ENCODE peak calls at places on chromosomes 7 and 10, in eight cellular contexts. G is G401, R is colonic mucosa, M is epithelial cell of esophagus, V is cardiac fibroblast, E is astrocyte of the spinal cord, Z is NAMALWA, O is NCI-H2107. Y is an unnamed sample.

GRCh38 chr10:121873236-121873635 is 54.6 kb downstream of the ATE1 start:
- DNase-seq in G (no peak), R (no peak), M (peak), V (no peak), E (no peak), Z (no peak), O (no peak), Y (no peak)

GRCh38 chr7:100856871-100857282 is 4.4 kb downstream of the SLC12A9 start:
- DNase-seq in G (no peak), R (no peak), M (no peak), V (no peak), E (no peak), Z (no peak), O (no peak), Y (no peak)

GRCh38 chr7:151039850-151040548 is 8.3 kb upstream of the ASIC3 start:
- DNase-seq in G (no peak), R (no peak), M (no peak), V (no peak), E (no peak), Z (no peak), O (no peak), Y (no peak)

GRCh38 chr10:88198023-88198422 is 334.6 kb downstream of the PTEN start:
- DNase-seq in G (no peak), R (no peak), M (peak), V (no peak), E (no peak), Z (no peak), O (no peak), Y (no peak)

GRCh38 chr10:11687357-11687771 is 54.8 kb upstream of the ECHDC3 start:
- DNase-seq in G (no peak), R (no peak), M (peak), V (no peak), E (no peak), Z (no peak), O (no peak), Y (no peak)

GRCh38 chr10:52961298-52961697 is 188.7 kb upstream of the MBL2 start:
- DNase-seq in G (no peak), R (no peak), M (no peak), V (no peak), E (no peak), Z (no peak), O (no peak), Y (no peak)

GRCh38 chr10:12784646-12785045 is 216.9 kb downstream of the CCDC3 start:
- DNase-seq in G (no peak), R (no peak), M (no peak), V (no peak), E (no peak), Z (no peak), O (no peak), Y (no peak)

GRCh38 chr7:112452102-112452888 is 2.0 kb downstream of the IFRD1 start:
- DNase-seq in G (peak), R (peak), M (peak), V (peak), E (peak), Z (peak), O (no peak), Y (peak)

GRCh38 chr7:128763541-128763940 is 12.1 kb downstream of the OPN1SW start:
- DNase-seq in G (no peak), R (no peak), M (no peak), V (peak), E (no peak), Z (no peak), O (no peak), Y (no peak)

GRCh38 chr7:127629268-127629854 is 11.4 kb upstream of the PAX4 start:
- DNase-seq in G (peak), R (peak), M (peak), V (no peak), E (no peak), Z (peak), O (no peak), Y (no peak)